ENCODE peak calls at places on chromosome 13, in nine cellular contexts. T is lower leg skin, G is breast epithelium, Q is K562, R is HCT116, P is transverse colon, E is Peyer's patch, Y is tibial nerve, W is sigmoid colon. O is an unnamed sample.

GRCh38 chr13:71218960-71219359 is 648.0 kb downstream of the DACH1 start:
- DNase-seq in T (no peak), G (no peak), Q (no peak), R (no peak), P (no peak), E (no peak), Y (no peak), W (no peak), O (no peak)

GRCh38 chr13:112774829-112775565 is 85.2 kb downstream of the ATP11A start:
- DNase-seq in T (peak), G (no peak), Q (no peak), R (no peak), P (no peak), E (no peak), Y (no peak), W (no peak), O (no peak)

GRCh38 chr13:67225252-67226159 is 4.6 kb downstream of the PCDH9 start:
- DNase-seq in T (no peak), G (no peak), Q (no peak), R (no peak), P (no peak), E (no peak), Y (no peak), W (no peak), O (no peak)

GRCh38 chr13:91609353-91609752 is 210.9 kb downstream of the GPC5 start:
- DNase-seq in T (no peak), G (no peak), Q (no peak), R (no peak), P (no peak), E (no peak), Y (no peak), W (no peak), O (no peak)

GRCh38 chr13:82829040-82829439 is 1053.2 kb downstream of the SLITRK1 start:
- DNase-seq in T (no peak), G (no peak), Q (no peak), R (no peak), P (no peak), E (no peak), Y (no peak), W (no peak), O (no peak)

GRCh38 chr13:61128850-61129645 is 286.6 kb downstream of the PCDH20 start:
- DNase-seq in T (no peak), G (no peak), Q (no peak), R (no peak), P (no peak), E (no peak), Y (no peak), W (no peak), O (no peak)

GRCh38 chr13:90632184-90632583 is 715.3 kb upstream of the MIR17HG start:
- DNase-seq in T (no peak), G (no peak), Q (no peak), R (no peak), P (no peak), E (no peak), Y (no peak), W (no peak), O (no peak)

GRCh38 chr13:80337011-80337688 is 3.8 kb downstream of the SPRY2 start:
- DNase-seq in T (peak), G (no peak), Q (no peak), R (no peak), P (peak), E (peak), Y (no peak), W (no peak), O (no peak)

GRCh38 chr13:109381546-109382180 is 404.7 kb downstream of the IRS2 start:
- DNase-seq in T (no peak), G (no peak), Q (no peak), R (no peak), P (no peak), E (no peak), Y (no peak), W (no peak), O (no peak)

GRCh38 chr13:88761145-88761544 is 1090.0 kb downstream of the SLITRK5 start:
- DNase-seq in T (no peak), G (no peak), Q (no peak), R (no peak), P (no peak), E (no peak), Y (no peak), W (no peak), O (no peak)

GRCh38 chr13:63024458-63024857 is 1608.8 kb upstream of the PCDH20 start:
- DNase-seq in T (no peak), G (no peak), Q (no peak), R (no peak), P (no peak), E (no peak), Y (no peak), W (no peak), O (no peak)

DNA sequence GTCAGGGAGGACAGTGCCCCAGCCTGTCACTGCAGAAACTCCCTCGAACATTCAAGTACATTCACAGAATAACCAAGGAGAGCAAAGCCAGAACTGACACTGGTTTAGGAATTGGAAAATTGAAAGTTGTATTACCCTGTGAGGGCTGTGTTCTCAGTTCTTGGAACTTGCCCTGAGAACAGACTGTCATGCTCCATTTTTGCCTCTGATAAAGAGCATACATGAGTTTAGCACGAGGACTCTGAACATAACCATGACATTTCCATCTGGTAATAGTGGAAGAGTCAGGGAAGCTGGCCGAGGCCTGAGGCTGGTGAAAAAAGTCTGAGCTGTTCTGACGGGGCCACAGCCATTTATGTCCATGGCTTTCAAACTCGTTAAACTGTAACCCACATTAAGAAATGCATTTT is 15.2 kb upstream of the SLC25A30 start:
- DNase-seq in T (peak), G (no peak), Q (no peak), R (no peak), P (no peak), E (no peak), Y (no peak), W (no peak), O (no peak)
- TF ChIP-seq POLR2A in T (no peak), G (no peak), Q (no peak), R (no peak), P (no peak), E (no peak), Y (no peak), W (no peak), O (no peak)

GRCh38 chr13:74570046-74570445 is 435.8 kb upstream of the KLF12 start:
- DNase-seq in T (no peak), G (no peak), Q (no peak), R (no peak), P (no peak), E (no peak), Y (no peak), W (no peak), O (no peak)
- TF ChIP-seq POLR2A in T (no peak), G (no peak), Q (no peak), R (no peak), P (no peak), E (no peak), Y (no peak), W (no peak), O (no peak)

DNA sequence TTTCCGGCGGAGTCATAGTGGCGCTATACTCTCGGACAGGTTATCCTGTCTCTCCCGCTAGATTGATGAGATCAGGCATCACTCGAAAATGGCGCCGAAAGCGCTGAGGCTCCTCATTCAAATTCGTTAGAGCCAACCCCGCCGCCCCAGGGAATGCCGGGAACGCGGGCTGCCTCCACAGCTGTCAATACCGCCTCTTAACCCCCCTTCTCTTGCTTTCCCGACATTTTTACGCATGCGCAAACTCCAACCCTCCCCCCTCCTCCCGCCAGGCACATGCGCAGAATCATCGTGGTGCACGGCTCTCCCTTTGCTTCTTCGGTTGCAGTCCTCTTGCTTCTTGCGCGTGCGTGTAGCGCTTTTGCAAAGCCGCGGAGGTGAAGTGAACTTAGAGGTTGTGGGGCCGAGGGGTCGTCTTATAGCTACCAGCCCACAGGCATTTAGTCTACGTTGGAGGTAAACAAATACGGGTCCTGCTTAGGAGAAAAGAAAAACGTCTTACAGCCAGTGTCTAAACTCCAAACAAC is 66.7 kb downstream of the KCNRG start:
- DNase-seq in T (peak), G (peak), Q (peak), R (peak), P (peak), E (peak), Y (peak), W (peak), O (peak)
- TF ChIP-seq POLR2A in T (no peak), G (no peak), Q (peak), R (peak), P (peak), E (peak), Y (peak), W (no peak), O (peak)

GRCh38 chr13:26342898-26343297 is 89.0 kb downstream of the CDK8 start:
- DNase-seq in T (no peak), G (no peak), Q (peak), R (no peak), P (no peak), E (no peak), Y (no peak), W (no peak), O (no peak)
- TF ChIP-seq POLR2A in T (no peak), G (no peak), Q (no peak), R (no peak), P (no peak), E (no peak), Y (no peak), W (no peak), O (no peak)

DNA sequence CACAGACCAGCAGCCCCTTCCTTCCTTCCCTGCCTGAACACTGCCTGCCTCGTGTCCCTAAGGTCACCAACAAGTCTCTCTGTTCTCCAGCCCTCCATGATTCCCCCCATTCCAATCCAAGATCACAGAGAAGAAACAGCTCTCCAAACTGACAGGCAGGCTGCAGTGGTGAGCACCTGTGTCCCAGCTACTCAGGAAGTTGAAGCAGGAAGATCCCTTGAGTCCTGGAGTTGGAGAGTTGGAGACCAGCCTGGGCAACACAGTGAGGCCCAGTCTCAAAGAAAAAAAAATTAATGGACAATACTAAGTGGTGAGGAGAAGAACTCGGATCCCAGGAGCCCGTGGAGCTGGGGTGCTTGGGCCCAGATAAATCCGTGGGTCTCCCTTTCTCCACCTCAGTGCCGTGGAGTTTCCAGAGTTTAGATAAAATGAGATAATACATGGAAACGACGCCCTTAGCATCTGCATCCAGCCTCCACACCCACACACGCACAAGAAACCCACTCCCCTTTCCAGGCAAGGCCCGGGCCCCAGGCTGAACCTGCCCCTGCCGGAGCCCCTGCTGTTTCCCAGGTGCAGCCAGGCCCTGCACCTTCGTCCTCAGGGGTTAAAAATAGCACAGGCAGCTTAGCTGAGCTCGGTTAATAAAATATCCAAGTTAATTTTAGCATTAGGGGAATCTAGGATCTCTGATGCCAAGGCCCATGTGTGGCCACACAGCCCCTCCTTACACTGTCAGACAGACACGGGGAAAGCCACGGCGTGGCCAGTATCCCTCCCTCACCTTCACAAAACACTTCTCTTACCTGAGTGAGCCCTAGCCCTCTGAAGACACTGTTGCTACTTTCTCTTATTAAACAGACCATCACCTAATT is 4.7 kb downstream of the RASA3 start:
- DNase-seq in T (no peak), G (no peak), Q (no peak), R (no peak), P (no peak), E (no peak), Y (no peak), W (no peak), O (no peak)
- TF ChIP-seq POLR2A in T (no peak), G (no peak), Q (no peak), R (no peak), P (no peak), E (no peak), Y (no peak), W (no peak), O (no peak)

DNA sequence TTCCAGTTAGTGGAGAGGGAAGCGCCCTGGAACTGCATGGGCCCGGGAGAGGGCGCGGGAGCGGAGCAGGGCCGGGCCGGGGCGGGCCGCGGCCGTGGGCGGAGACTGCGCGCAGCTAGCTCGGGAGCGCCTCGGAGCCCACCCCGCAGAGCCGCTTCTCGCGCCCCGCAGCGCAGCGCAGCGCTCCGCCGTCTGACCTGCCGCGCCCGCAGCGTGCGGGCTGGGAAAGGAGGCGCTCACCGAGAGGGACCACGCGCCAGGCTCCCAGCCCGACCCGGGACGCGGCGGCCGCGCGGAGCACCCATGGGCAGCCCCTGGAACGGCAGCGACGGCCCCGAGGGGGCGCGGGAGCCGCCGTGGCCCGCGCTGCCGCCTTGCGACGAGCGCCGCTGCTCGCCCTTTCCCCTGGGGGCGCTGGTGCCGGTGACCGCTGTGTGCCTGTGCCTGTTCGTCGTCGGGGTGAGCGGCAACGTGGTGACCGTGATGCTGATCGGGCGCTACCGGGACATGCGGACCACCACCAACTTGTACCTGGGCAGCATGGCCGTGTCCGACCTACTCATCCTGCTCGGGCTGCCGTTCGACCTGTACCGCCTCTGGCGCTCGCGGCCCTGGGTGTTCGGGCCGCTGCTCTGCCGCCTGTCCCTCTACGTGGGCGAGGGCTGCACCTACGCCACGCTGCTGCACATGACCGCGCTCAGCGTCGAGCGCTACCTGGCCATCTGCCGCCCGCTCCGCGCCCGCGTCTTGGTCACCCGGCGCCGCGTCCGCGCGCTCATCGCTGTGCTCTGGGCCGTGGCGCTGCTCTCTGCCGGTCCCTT is at the start of gene MLNR:
- DNase-seq in T (no peak), G (no peak), Q (peak), R (no peak), P (no peak), E (peak), Y (no peak), W (no peak), O (peak)
- TF ChIP-seq POLR2A in T (no peak), G (no peak), Q (no peak), R (no peak), P (no peak), E (no peak), Y (no peak), W (no peak), O (no peak)

GRCh38 chr13:76330216-76330615 is 556.0 kb downstream of the KCTD12 start:
- DNase-seq in T (no peak), G (no peak), Q (no peak), R (no peak), P (no peak), E (no peak), Y (no peak), W (no peak), O (no peak)
- TF ChIP-seq POLR2A in T (no peak), G (no peak), Q (no peak), R (no peak), P (no peak), E (no peak), Y (no peak), W (no peak), O (no peak)

GRCh38 chr13:41465215-41465907 is 8.0 kb downstream of the RGCC start:
- DNase-seq in T (no peak), G (peak), Q (peak), R (no peak), P (peak), E (no peak), Y (no peak), W (no peak), O (peak)
- TF ChIP-seq POLR2A in T (no peak), G (no peak), Q (no peak), R (no peak), P (peak), E (no peak), Y (no peak), W (no peak), O (peak)

GRCh38 chr13:48146122-48146521 is 51.2 kb upstream of the MED4 start:
- DNase-seq in T (no peak), G (no peak), Q (no peak), R (no peak), P (no peak), E (no peak), Y (no peak), W (no peak), O (no peak)
- TF ChIP-seq POLR2A in T (no peak), G (no peak), Q (no peak), R (no peak), P (no peak), E (no peak), Y (no peak), W (no peak), O (no peak)